ENCODE peak calls at places on chromosomes 2 and 18, in seven cellular contexts. L, X, C, O, Y, E and V are unnamed samples.

GRCh38 chr2:26298286-26298637 is 47.7 kb upstream of the SELENOI start:
- DNase-seq in L (no peak), X (no peak), C (no peak), O (no peak), Y (no peak), E (no peak), V (no peak)

GRCh38 chr2:43274055-43274454 is 47.6 kb upstream of the ZFP36L2 start:
- DNase-seq in L (no peak), X (no peak), C (no peak), O (no peak), Y (no peak), E (no peak), V (no peak)

GRCh38 chr2:74864728-74865722 is 31.1 kb downstream of the HK2 start:
- DNase-seq in L (no peak), X (no peak), C (no peak), O (no peak), Y (no peak), E (peak; percentile 56), V (no peak)

GRCh38 chr18:45136381-45137088 is 455.8 kb downstream of the SETBP1 start:
- DNase-seq in L (no peak), X (no peak), C (no peak), O (no peak), Y (no peak), E (no peak), V (no peak)

GRCh38 chr2:18932864-18933263 is 343.5 kb upstream of the NT5C1B start:
- DNase-seq in L (no peak), X (no peak), C (no peak), O (no peak), Y (no peak), E (no peak), V (no peak)

GRCh38 chr2:8546319-8547283 is 135.3 kb upstream of the ID2 start:
- DNase-seq in L (no peak), X (no peak), C (no peak), O (no peak), Y (no peak), E (no peak), V (no peak)

GRCh38 chr2:8300216-8300615 is 381.6 kb upstream of the ID2 start:
- DNase-seq in L (no peak), X (no peak), C (no peak), O (no peak), Y (no peak), E (no peak), V (no peak)

GRCh38 chr2:183991973-183992372 is 606.4 kb upstream of the ZNF804A start:
- DNase-seq in L (no peak), X (no peak), C (no peak), O (no peak), Y (no peak), E (no peak), V (no peak)

GRCh38 chr2:217918220-217919024 is 84.4 kb downstream of the TNS1 start:
- DNase-seq in L (peak; percentile 55), X (no peak), C (no peak), O (peak; percentile 67), Y (peak; percentile 87), E (peak; percentile 72), V (no peak)

GRCh38 chr18:2979871-2980606 is 32.9 kb downstream of the LPIN2 start:
- DNase-seq in L (no peak), X (no peak), C (no peak), O (no peak), Y (no peak), E (no peak), V (no peak)